ENCODE peak calls at places on chromosomes 6 and 20, in eight cellular contexts. U is effector memory CD8-positive, alpha-beta T cell; L is breast epithelium; A is ELR; Q is NCI-H524; N is HuH-7; I is GM10248; K is GM13977. F is an unnamed sample.

GRCh38 chr20:62122659-62123449 is 579 bp downstream of the LSM14B start:
- DNase-seq in K (peak; percentile 71), N (peak; percentile 67), A (peak; percentile 50), U (peak; percentile 26), L (no peak), Q (peak; percentile 43), I (peak; percentile 55), F (no peak)

GRCh38 chr6:7671076-7671475 is 54.8 kb upstream of the BMP6 start:
- DNase-seq in I (no peak), Q (no peak), A (peak; percentile 74), U (no peak), K (no peak), N (no peak), L (no peak), F (no peak)

GRCh38 chr6:149899486-149899885 is 1.6 kb upstream of the RAET1E start:
- DNase-seq in N (no peak), I (no peak), Q (no peak), K (no peak), A (no peak), L (no peak), U (no peak), F (no peak)

GRCh38 chr6:16504608-16505007 is 256.7 kb downstream of the ATXN1 start:
- DNase-seq in A (no peak), Q (no peak), U (no peak), I (no peak), N (no peak), K (no peak), L (no peak), F (no peak)

GRCh38 chr6:111722220-111722731 is 116.6 kb upstream of the TRAF3IP2 start:
- DNase-seq in Q (no peak), I (no peak), K (no peak), N (no peak), L (no peak), A (peak; percentile 25), U (no peak), F (no peak)

GRCh38 chr6:134316733-134317431 is 1.0 kb downstream of the SGK1 start:
- DNase-seq in Q (no peak), K (no peak), N (no peak), I (no peak), A (no peak), U (no peak), L (no peak), F (no peak)

GRCh38 chr6:43608310-43608763 is 20.7 kb downstream of the GTPBP2 start:
- DNase-seq in N (peak; percentile 45), A (peak; percentile 84), Q (peak; percentile 55), U (peak; percentile 48), L (no peak), K (peak; percentile 48), I (peak; percentile 56), F (no peak)

GRCh38 chr6:146602526-146602925 is 3.8 kb downstream of the ADGB start:
- DNase-seq in L (no peak), A (no peak), U (no peak), I (no peak), K (no peak), N (no peak), Q (no peak), F (no peak)

GRCh38 chr6:75481394-75481793 is 12.2 kb downstream of the FILIP1 start:
- DNase-seq in A (no peak), K (no peak), Q (no peak), U (no peak), N (no peak), I (no peak), L (no peak), F (no peak)

GRCh38 chr6:29014729-29015608 is 9.9 kb upstream of the ZNF311 start:
- DNase-seq in N (no peak), L (no peak), Q (no peak), U (no peak), K (no peak), I (no peak), A (peak; percentile 31), F (no peak)

GRCh38 chr6:20846602-20847028 is 312.4 kb downstream of the CDKAL1 start:
- DNase-seq in N (no peak), A (peak; percentile 45), K (no peak), I (peak; percentile 18), U (no peak), Q (no peak), L (no peak), F (no peak)

GRCh38 chr6:1832844-1833787 is 223.4 kb downstream of the FOXC1 start:
- DNase-seq in Q (no peak), N (no peak), A (no peak), L (no peak), I (no peak), K (no peak), U (no peak), F (no peak)

F was measured in coronary artery.